ENCODE peak calls at places on chromosomes 5 and 9, in ten cellular contexts. I is transverse colon; M is iPS DF 6.9; X is adrenal gland; E is fibroblast of lung; U is right cardiac atrium; W is MM.1S; D is neural progenitor cell; Z is CD4-positive, CD25-positive, alpha-beta regulatory T cell; H is aorta. F is an unnamed sample. For H3K27me3 and H3K9me3, the result is how much of the 10 kb centered on the place peaks cover.

GRCh38 chr9:79233542-79233941 is 338.2 kb upstream of the TLE4 start:
- DNase-seq in I (no peak), M (peak), X (no peak), E (no peak), U (no peak), W (peak), D (peak), Z (no peak), H (no peak), F (no peak)

GRCh38 chr9:22148876-22149637 is 140.0 kb upstream of the CDKN2B start:
- DNase-seq in I (no peak), M (no peak), X (no peak), E (peak), U (no peak), W (no peak), D (no peak), Z (no peak), H (no peak), F (no peak)

GRCh38 chr5:120368923-120369715 is 95.0 kb upstream of the PRR16 start:
- DNase-seq in I (peak), M (no peak), X (no peak), E (no peak), U (no peak), W (peak), D (no peak), Z (no peak), H (no peak), F (no peak)

GRCh38 chr9:98742325-98743280 is 33.9 kb upstream of the GABBR2 start:
- DNase-seq in I (no peak), M (no peak), X (no peak), E (peak), U (no peak), W (no peak), D (no peak), Z (no peak), H (no peak), F (no peak)

GRCh38 chr5:62555930-62556329 is 22.7 kb upstream of the LRRC70 start:
- DNase-seq in I (no peak), M (no peak), X (no peak), E (no peak), U (no peak), W (no peak), D (no peak), Z (no peak), H (no peak), F (no peak)

GRCh38 chr5:572398-573019 is 39.6 kb upstream of the CEP72 start:
- DNase-seq in I (no peak), M (no peak), X (peak), E (no peak), U (no peak), W (no peak), D (no peak), Z (no peak), H (no peak), F (no peak)

GRCh38 chr5:148382961-148383360 is 797 bp upstream of the FBXO38 start:
- DNase-seq in I (no peak), M (no peak), X (no peak), E (no peak), U (no peak), W (no peak), D (no peak), Z (no peak), H (no peak), F (no peak)

GRCh38 chr9:107918749-107919148 is 429.2 kb upstream of the KLF4 start:
- DNase-seq in I (no peak), M (no peak), X (no peak), E (no peak), U (no peak), W (no peak), D (no peak), Z (no peak), H (no peak), F (no peak)

GRCh38 chr5:136891601-136892000 is 526.3 kb upstream of the TRPC7 start:
- DNase-seq in I (no peak), M (no peak), X (no peak), E (no peak), U (no peak), W (no peak), D (peak), Z (no peak), H (no peak), F (no peak)

GRCh38 chr9:38068866-38069628 is at the start of gene SHB:
- DNase-seq in I (peak), M (no peak), X (peak), E (peak), U (peak), W (peak), D (peak), Z (peak), H (peak), F (peak)

GRCh38 chr9:36825179-36825578 is 208.9 kb downstream of the PAX5 start:
- DNase-seq in I (no peak), M (no peak), X (no peak), E (no peak), U (no peak), W (no peak), D (no peak), Z (no peak), H (no peak), F (no peak)

GRCh38 chr9:91867740-91868139 is 82.3 kb downstream of the ROR2 start:
- DNase-seq in I (no peak), M (no peak), X (no peak), E (no peak), U (no peak), W (no peak), D (no peak), Z (no peak), H (no peak), F (no peak)

GRCh38 chr5:95375591-95375990 is 15.6 kb upstream of the FAM81B start:
- DNase-seq in I (no peak), M (no peak), X (no peak), E (peak), U (no peak), W (no peak), D (no peak), Z (no peak), H (no peak), F (no peak)

GRCh38 chr5:138024117-138024516 is 8.8 kb downstream of the FAM13B start:
- DNase-seq in I (no peak), M (no peak), X (no peak), E (no peak), U (no peak), W (no peak), D (no peak), Z (no peak), H (no peak), F (no peak)

GRCh38 chr9:124218438-124219289 is 39.1 kb upstream of the NEK6 start:
- DNase-seq in I (peak), M (no peak), X (peak), E (peak), U (peak), W (peak), D (no peak), Z (no peak), H (no peak), F (peak)

GRCh38 chr5:10761842-10762165 is 770 bp upstream of the DAP start:
- DNase-seq in I (no peak), M (no peak), X (no peak), E (no peak), U (no peak), W (no peak), D (no peak), Z (no peak), H (no peak), F (no peak)
- H3K4me3 ChIP-seq in I (peak), M (peak), X (no peak), E (peak), U (peak), W (peak), D (peak), Z (peak), H (peak), F (peak)

DNA sequence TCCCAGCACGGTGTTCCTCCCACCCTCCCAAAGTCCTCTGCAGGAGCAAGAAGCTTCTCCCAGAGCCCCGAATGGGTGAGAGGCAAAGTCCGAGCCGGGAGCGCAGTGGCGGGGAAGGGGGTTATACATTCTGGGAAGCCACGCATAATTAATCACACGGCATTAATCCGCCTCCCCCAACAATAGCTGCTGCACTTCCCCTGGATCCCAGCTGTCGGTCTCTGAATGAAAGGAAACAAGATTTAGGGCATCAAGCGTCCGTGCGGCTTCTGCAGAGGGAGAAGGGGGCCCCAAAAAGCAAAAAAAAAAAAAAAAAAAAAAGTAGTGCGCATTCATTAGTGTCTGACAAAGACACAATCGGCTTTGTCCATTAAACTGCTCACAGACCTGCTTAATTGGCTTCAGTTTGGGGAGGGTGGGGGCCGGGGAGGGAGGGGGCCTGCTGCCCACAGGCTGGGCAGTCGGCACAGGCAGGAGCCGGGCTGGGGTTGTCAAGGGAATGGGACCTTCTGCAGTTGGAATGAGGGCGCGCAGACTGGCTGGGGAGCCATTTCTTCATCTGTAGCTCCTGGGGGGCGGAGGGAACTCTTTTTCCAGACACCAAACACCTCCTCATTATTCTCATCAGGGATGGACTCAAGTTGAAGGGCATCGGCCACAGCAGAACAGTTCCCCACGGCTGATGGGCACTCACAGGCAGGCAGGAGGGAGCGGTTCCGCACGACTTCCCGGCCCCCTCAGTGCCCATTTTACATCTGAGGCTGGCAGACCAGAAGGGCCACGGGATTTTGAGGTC is 3.4 kb downstream of the NOTCH1 start:
- DNase-seq in I (no peak), M (no peak), X (no peak), E (no peak), U (no peak), W (no peak), D (peak), Z (no peak), H (no peak), F (no peak)
- H3K27me3 ChIP-seq in I (under half), M (under half), X (under half), E (under half), U (under half), W (under half), D (under half), Z (under half), H (under half), F (under half)

DNA sequence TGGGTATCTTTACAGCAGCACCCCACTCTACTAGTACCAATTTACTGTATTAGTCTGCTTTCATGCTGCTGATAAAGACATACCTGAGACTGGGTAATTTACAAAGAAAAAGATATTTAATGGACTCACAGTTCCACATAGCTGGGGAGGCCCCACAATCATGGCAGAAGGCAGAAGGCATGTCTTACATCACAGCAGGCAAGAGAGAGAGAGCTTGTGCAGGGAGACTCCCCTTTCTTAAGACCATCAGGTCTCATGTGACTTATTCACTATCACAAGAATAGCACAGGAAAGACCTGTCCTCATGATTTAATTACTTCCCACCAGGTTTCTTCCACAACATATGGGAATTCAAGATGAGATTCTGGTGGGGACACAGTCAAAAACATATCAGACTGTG is 11.5 kb downstream of the UGT3A1 start:
- DNase-seq in I (no peak), M (no peak), X (no peak), E (no peak), U (no peak), W (no peak), D (no peak), Z (no peak), H (no peak), F (no peak)
- H3K9me3 ChIP-seq in I (under half), M (under half), X (under half), E (under half), U (under half), W (under half), D (under half), Z (under half), H (under half), F (under half)

GRCh38 chr5:153964201-153965101 is 74.3 kb downstream of the FAM114A2 start:
- DNase-seq in I (no peak), M (no peak), X (no peak), E (no peak), U (no peak), W (no peak), D (no peak), Z (no peak), H (no peak), F (no peak)
- H3K4me3 ChIP-seq in I (no peak), M (no peak), X (no peak), E (peak), U (no peak), W (peak), D (no peak), Z (no peak), H (no peak), F (no peak)

GRCh38 chr5:77663081-77663863 is 24.8 kb upstream of the OTP start:
- DNase-seq in I (no peak), M (no peak), X (no peak), E (no peak), U (no peak), W (no peak), D (no peak), Z (no peak), H (no peak), F (peak)
- H3K27me3 ChIP-seq in I (under half), M (under half), X (under half), E (under half), U (under half), W (under half), D (under half), Z (under half), H (under half), F (under half)

DNA sequence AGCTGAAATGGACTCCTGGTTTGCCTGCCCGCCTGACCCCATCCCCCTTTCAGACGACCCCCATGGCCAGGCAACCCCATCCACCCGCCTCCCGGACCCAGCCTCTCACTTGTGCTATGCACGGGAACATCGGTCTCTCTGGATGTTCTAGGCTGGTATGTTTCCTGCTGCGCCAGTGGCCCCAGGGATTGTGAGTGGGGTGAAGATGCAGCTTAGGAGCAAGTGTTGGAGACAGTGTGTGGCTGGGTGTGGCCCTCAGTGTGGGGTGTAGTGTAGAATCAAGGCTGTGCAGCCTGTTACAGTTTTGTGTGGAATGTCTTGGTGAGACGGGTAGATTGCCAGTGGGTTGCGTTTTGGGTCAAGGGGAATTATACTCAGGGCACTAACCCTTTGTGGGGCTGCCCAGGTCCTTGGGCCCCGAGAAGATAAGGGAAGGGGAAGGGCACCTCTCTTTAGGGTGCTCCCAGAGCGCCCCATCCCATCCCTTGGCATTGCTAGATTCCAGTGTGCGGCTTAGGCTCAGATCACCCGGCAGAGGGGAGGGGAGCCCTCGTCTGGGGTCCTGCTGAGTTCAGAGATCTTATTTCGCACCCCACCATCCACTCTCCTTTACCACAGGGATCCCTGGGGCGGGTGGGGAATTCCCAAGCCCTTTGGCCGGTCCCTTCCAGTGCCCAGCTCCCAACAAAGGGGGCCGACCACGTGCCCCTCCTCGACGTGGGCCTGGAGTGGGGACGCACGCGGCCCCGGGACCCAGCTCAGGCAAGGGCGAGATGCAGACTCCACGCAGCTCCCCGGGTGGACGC is 4.6 kb downstream of the IER5L start:
- DNase-seq in I (no peak), M (no peak), X (no peak), E (peak), U (no peak), W (no peak), D (peak), Z (no peak), H (no peak), F (no peak)
- H3K9me3 ChIP-seq in I (under half), M (under half), X (under half), E (under half), U (under half), W (under half), D (under half), Z (under half), H (under half), F (under half)

DNA sequence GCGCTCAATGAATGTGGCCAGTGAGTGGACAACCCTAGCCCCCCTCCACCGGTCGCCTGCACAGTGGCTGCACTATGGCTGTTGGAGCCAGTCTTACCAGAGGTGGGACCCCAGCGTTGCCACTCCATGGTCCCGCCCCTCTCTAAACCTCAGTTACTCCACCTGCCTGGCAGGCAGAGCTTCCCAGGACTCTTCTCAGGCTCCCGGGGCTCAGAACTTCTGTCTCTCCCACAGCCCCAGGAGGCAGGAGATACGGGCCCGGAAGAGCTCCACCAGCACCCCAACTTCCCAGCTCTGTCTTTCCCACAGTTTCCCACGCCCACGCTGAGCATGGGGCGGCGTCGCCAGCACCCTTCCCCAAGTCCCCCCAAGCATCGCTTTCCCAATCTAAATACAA is 975 bp downstream of the RASGEF1C start:
- DNase-seq in I (no peak), M (no peak), X (peak), E (no peak), U (no peak), W (no peak), D (peak), Z (no peak), H (no peak), F (no peak)
- H3K4me3 ChIP-seq in I (peak), M (no peak), X (no peak), E (no peak), U (peak), W (no peak), D (peak), Z (no peak), H (no peak), F (no peak)

F was measured in MG63.